ENCODE peak calls at places on chromosomes 2 and 18, in five cellular contexts. P, W, H, M and T are unnamed samples.

GRCh38 chr2:173851256-173851655 is 113.9 kb downstream of the SP3 start:
- DNase-seq in M (no peak), H (no peak), W (peak), P (peak), T (no peak)

GRCh38 chr2:41722668-41723369 is 325.0 kb upstream of the PKDCC start:
- DNase-seq in H (peak), W (peak), P (peak), M (no peak), T (no peak)

GRCh38 chr18:7626922-7627440 is 59.9 kb downstream of the PTPRM start:
- DNase-seq in P (no peak), W (peak), M (no peak), H (no peak), T (no peak)

GRCh38 chr2:239143858-239144712 is 256.7 kb downstream of the HDAC4 start:
- DNase-seq in M (peak), H (no peak), W (peak), P (no peak), T (peak)

GRCh38 chr18:21684731-21685130 is 19.8 kb downstream of the ABHD3 start:
- DNase-seq in W (no peak), H (no peak), M (peak), P (no peak), T (no peak)

GRCh38 chr2:10005461-10005860 is 37.9 kb upstream of the KLF11 start:
- DNase-seq in W (no peak), H (no peak), P (no peak), M (no peak), T (no peak)

GRCh38 chr18:59042477-59042842 is 97.2 kb upstream of the SEC11C start:
- DNase-seq in M (no peak), H (no peak), W (no peak), P (no peak), T (no peak)

GRCh38 chr18:50776383-50776782 is 43.4 kb downstream of the MRO start:
- DNase-seq in P (no peak), H (no peak), M (no peak), W (no peak), T (no peak)

GRCh38 chr2:202681688-202682205 is 47.0 kb downstream of the FAM117B start:
- DNase-seq in P (no peak), W (no peak), H (peak), M (no peak), T (no peak)

GRCh38 chr2:201643216-201643651 is at the start of gene TMEM237:
- DNase-seq in P (peak), M (peak), W (no peak), H (no peak), T (peak)

GRCh38 chr2:69026026-69026425 is 13.0 kb downstream of the ANTXR1 start:
- DNase-seq in M (peak), W (peak), P (peak), H (peak), T (no peak)

GRCh38 chr2:181447040-181447439 is 10.1 kb upstream of the ITGA4 start:
- DNase-seq in P (no peak), M (no peak), H (no peak), W (no peak), T (no peak)

GRCh38 chr2:218886461-218886947 is 5.9 kb downstream of the WNT10A start:
- DNase-seq in P (no peak), W (no peak), M (no peak), H (no peak), T (no peak)

GRCh38 chr2:151106805-151107490 is 154.7 kb downstream of the RBM43 start:
- DNase-seq in M (no peak), W (peak), H (no peak), P (no peak), T (no peak)

GRCh38 chr2:240595381-240596079 is 9.0 kb downstream of the CAPN10 start:
- DNase-seq in M (peak), P (no peak), W (no peak), H (no peak), T (no peak)

GRCh38 chr2:154187948-154188347 is 316.2 kb downstream of the GALNT13 start:
- DNase-seq in H (no peak), P (no peak), W (no peak), M (no peak), T (no peak)

GRCh38 chr18:56516769-56517168 is 121.6 kb downstream of the TXNL1 start:
- DNase-seq in H (no peak), W (peak), M (no peak), P (no peak), T (no peak)

GRCh38 chr2:179749210-179749609 is 112.2 kb downstream of the ZNF385B start:
- DNase-seq in M (no peak), W (peak), P (no peak), H (no peak), T (no peak)

GRCh38 chr2:105865222-105865913 is 120.7 kb downstream of the NCK2 start:
- DNase-seq in W (peak), M (no peak), H (no peak), P (no peak), T (no peak)

GRCh38 chr2:150041721-150042450 is 445.6 kb downstream of the RND3 start:
- DNase-seq in M (no peak), H (no peak), P (no peak), W (peak), T (no peak)

GRCh38 chr2:225041210-225041870 is 928 bp downstream of the DOCK10 start:
- DNase-seq in M (peak), H (no peak), P (no peak), W (peak), T (peak)

GRCh38 chr2:2184549-2185249 is 146.4 kb downstream of the MYT1L start:
- DNase-seq in H (no peak), M (no peak), P (peak), W (no peak), T (no peak)

GRCh38 chr2:45771251-45771650 is 119.8 kb downstream of the PRKCE start:
- DNase-seq in W (no peak), H (no peak), M (no peak), P (peak), T (no peak)